ENCODE peak calls at places on chromosomes 2 and 18, in ten cellular contexts. P, J, B, K, W, I, D, E, V and O are unnamed samples. For H3K36me3, the result is how much of the 10 kb centered on the place peaks cover.

GRCh38 chr2:7035884-7036283 is 118.7 kb downstream of the RNF144A start:
- DNase-seq in B (no peak), V (no peak), J (no peak), I (no peak), K (no peak), W (no peak), P (no peak), E (no peak), D (peak), O (no peak)

GRCh38 chr2:9261231-9261883 is 54.7 kb downstream of the ASAP2 start:
- DNase-seq in W (no peak), V (no peak), J (no peak), D (peak), I (no peak), P (peak), E (peak), B (no peak), K (no peak), O (no peak)

GRCh38 chr2:170030040-170030439 is 147.9 kb upstream of the MYO3B start:
- DNase-seq in W (no peak), J (no peak), B (no peak), I (no peak), V (no peak), K (no peak), P (no peak), E (no peak), D (no peak), O (no peak)

GRCh38 chr2:31931916-31932315 is 78.9 kb downstream of the MEMO1 start:
- DNase-seq in W (no peak), I (no peak), B (no peak), D (no peak), V (no peak), K (no peak), P (no peak), J (no peak), E (no peak), O (no peak)

GRCh38 chr2:214196260-214196659 is 214.6 kb upstream of the VWC2L start:
- DNase-seq in J (no peak), W (no peak), K (no peak), D (no peak), E (no peak), I (no peak), V (no peak), P (no peak), B (no peak), O (no peak)

GRCh38 chr18:75800331-75800648 is 372.8 kb upstream of the SMIM21 start:
- DNase-seq in P (no peak), D (no peak), I (no peak), E (no peak), V (no peak), J (no peak), K (no peak), B (no peak), W (no peak), O (no peak)

GRCh38 chr2:197919487-197919886 is 115.1 kb downstream of the PLCL1 start:
- DNase-seq in I (no peak), V (no peak), P (no peak), E (no peak), D (no peak), K (no peak), W (no peak), J (no peak), B (no peak), O (no peak)

GRCh38 chr2:172270278-172271079 is 156.9 kb upstream of the ITGA6 start:
- DNase-seq in D (no peak), P (peak), E (no peak), I (peak), B (no peak), W (no peak), V (no peak), J (peak), K (no peak), O (peak)

GRCh38 chr2:217103752-217104540 is 244.1 kb upstream of the TNP1 start:
- DNase-seq in K (no peak), P (no peak), J (no peak), E (no peak), V (peak), W (no peak), B (no peak), I (no peak), D (no peak), O (no peak)

GRCh38 chr2:84461310-84461709 is 2.2 kb upstream of the SUCLG1 start:
- DNase-seq in P (no peak), I (no peak), E (no peak), W (no peak), D (no peak), V (no peak), B (no peak), J (no peak), K (no peak), O (no peak)

GRCh38 chr2:84458436-84459027 is 548 bp downstream of the SUCLG1 start:
- DNase-seq in D (peak), W (no peak), I (no peak), J (peak), V (no peak), B (peak), K (no peak), P (peak), E (peak), O (peak)

GRCh38 chr2:84454581-84454980 is 4.5 kb downstream of the SUCLG1 start:
- DNase-seq in J (no peak), B (no peak), P (no peak), K (no peak), E (no peak), W (no peak), D (no peak), V (no peak), I (no peak), O (no peak)

GRCh38 chr2:84459944-84460429 is 907 bp upstream of the SUCLG1 start:
- DNase-seq in V (no peak), W (no peak), P (no peak), B (no peak), J (no peak), E (no peak), D (no peak), K (no peak), I (no peak), O (no peak)

GRCh38 chr2:84459028-84459943 is at the start of gene SUCLG1:
- DNase-seq in V (peak), B (peak), W (peak), J (peak), P (peak), I (peak), K (peak), D (peak), E (peak), O (peak)
- TF ChIP-seq POLR2A in V (peak), B (peak), W (peak), J (peak), P (peak), I (no peak), K (peak), D (peak), E (no peak), O (peak)

GRCh38 chr18:45383228-45383627 is 232.0 kb upstream of the SLC14A2 start:
- DNase-seq in W (no peak), D (no peak), E (no peak), V (no peak), K (no peak), B (no peak), I (no peak), J (no peak), P (no peak), O (no peak)

GRCh38 chr18:45384137-45384998 is 230.9 kb upstream of the SLC14A2 start:
- DNase-seq in P (peak), E (peak), B (peak), W (no peak), K (peak), J (peak), I (peak), D (no peak), V (peak), O (peak)

GRCh38 chr18:45386256-45386655 is 229.0 kb upstream of the SLC14A2 start:
- DNase-seq in K (no peak), D (no peak), I (no peak), W (no peak), J (peak), V (no peak), E (no peak), P (peak), B (no peak), O (no peak)
- TF ChIP-seq CTCF in K (no peak), D (no peak), I (no peak), W (peak), J (peak), V (no peak), E (peak), P (peak), B (no peak), O (peak)

DNA sequence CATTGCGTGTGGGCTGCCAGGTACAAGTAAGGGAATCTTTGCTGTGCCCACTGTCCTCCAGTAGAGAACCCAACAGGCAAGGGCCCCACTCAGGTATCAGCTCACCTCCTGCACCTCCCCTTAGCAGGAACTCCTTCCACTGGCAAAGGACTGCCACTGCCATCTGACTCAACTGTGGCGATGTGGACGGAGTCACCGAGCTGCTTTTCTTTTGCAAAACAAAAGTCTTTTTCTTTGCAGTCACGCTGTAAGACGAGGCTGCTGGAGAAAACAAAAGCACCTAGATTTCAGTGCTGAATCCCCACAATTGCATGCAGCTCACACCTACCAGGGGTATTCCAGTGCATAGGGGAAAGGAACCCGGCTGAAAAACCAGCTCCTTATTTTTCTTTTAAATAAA is 7.9 kb downstream of the MTERF4 start:
- DNase-seq in E (no peak), B (no peak), D (no peak), J (no peak), W (no peak), P (no peak), I (no peak), V (no peak), K (no peak), O (no peak)
- H3K36me3 ChIP-seq in E (under half), B (half or more), D (half or more), J (under half), W (under half), P (under half), I (half or more), V (under half), K (under half), O (under half)

GRCh38 chr2:78681386-78681785 is 344.1 kb upstream of the REG3G start:
- DNase-seq in E (no peak), P (no peak), B (no peak), V (no peak), W (no peak), I (no peak), J (no peak), K (no peak), D (no peak), O (no peak)

GRCh38 chr2:78682781-78683180 is 342.7 kb upstream of the REG3G start:
- DNase-seq in B (no peak), V (no peak), D (no peak), J (no peak), P (no peak), I (no peak), W (no peak), K (no peak), E (no peak), O (no peak)

GRCh38 chr2:78677774-78678173 is 347.7 kb upstream of the REG3G start:
- DNase-seq in J (no peak), D (no peak), W (no peak), B (no peak), E (no peak), P (no peak), I (no peak), K (no peak), V (no peak), O (no peak)

GRCh38 chr2:78676921-78677696 is 348.4 kb upstream of the REG3G start:
- DNase-seq in D (no peak), W (no peak), I (no peak), P (no peak), B (no peak), K (no peak), V (no peak), E (no peak), J (no peak), O (no peak)
- TF ChIP-seq POLR2A in D (no peak), W (no peak), I (no peak), P (no peak), B (no peak), K (no peak), V (no peak), E (no peak), J (no peak), O (no peak)

GRCh38 chr2:127695491-127696472 is 5.5 kb upstream of the SFT2D3 start:
- DNase-seq in J (peak), V (peak), I (peak), W (no peak), B (peak), P (peak), K (no peak), E (peak), D (peak), O (peak)
- TF ChIP-seq CTCF in J (peak), V (peak), I (no peak), W (no peak), B (peak), P (peak), K (peak), E (peak), D (peak), O (peak)

GRCh38 chr2:88711897-88712296 is 20.4 kb downstream of the RPIA start:
- DNase-seq in B (no peak), J (no peak), W (no peak), P (no peak), K (no peak), I (no peak), V (no peak), D (no peak), E (no peak), O (no peak)

GRCh38 chr2:88711331-88711730 is 19.9 kb downstream of the RPIA start:
- DNase-seq in E (no peak), I (no peak), B (no peak), V (no peak), P (no peak), W (no peak), D (no peak), J (no peak), K (no peak), O (no peak)

GRCh38 chr2:88713408-88713807 is 21.9 kb downstream of the RPIA start:
- DNase-seq in J (no peak), D (no peak), E (no peak), B (no peak), K (no peak), I (no peak), W (no peak), P (no peak), V (no peak), O (no peak)

GRCh38 chr2:88709117-88709739 is 17.8 kb downstream of the RPIA start:
- DNase-seq in K (no peak), E (no peak), V (no peak), D (no peak), W (no peak), P (no peak), I (no peak), J (no peak), B (no peak), O (no peak)

GRCh38 chr2:88714667-88715066 is 23.2 kb downstream of the RPIA start:
- DNase-seq in I (no peak), P (no peak), B (no peak), W (no peak), V (no peak), D (no peak), J (no peak), E (no peak), K (no peak), O (no peak)
- H3K36me3 ChIP-seq in I (under half), P (under half), B (under half), W (under half), V (under half), D (under half), J (under half), E (under half), K (under half), O (under half)

GRCh38 chr18:24014062-24014985 is at the start of gene TTC39C:
- DNase-seq in E (peak), V (peak), B (peak), J (peak), K (peak), W (peak), P (peak), I (peak), D (peak), O (peak)

GRCh38 chr18:24016643-24017042 is 2.1 kb downstream of the TTC39C start:
- DNase-seq in D (no peak), W (no peak), V (peak), P (no peak), E (no peak), J (no peak), B (no peak), K (no peak), I (no peak), O (no peak)

GRCh38 chr18:24015897-24016631 is 1.5 kb downstream of the TTC39C start:
- DNase-seq in I (no peak), E (no peak), B (no peak), W (no peak), K (no peak), D (no peak), J (no peak), V (no peak), P (no peak), O (no peak)

GRCh38 chr18:24013061-24013460 is 1.5 kb upstream of the TTC39C start:
- DNase-seq in D (no peak), B (no peak), W (no peak), K (no peak), V (no peak), E (no peak), P (no peak), I (no peak), J (no peak), O (no peak)

GRCh38 chr18:24014986-24015896 is 687 bp downstream of the TTC39C start:
- DNase-seq in E (peak), D (peak), K (peak), V (no peak), P (peak), B (peak), W (no peak), I (peak), J (peak), O (peak)
- TF ChIP-seq POLR2A in E (no peak), D (peak), K (peak), V (peak), P (peak), B (no peak), W (peak), I (no peak), J (peak), O (no peak)

GRCh38 chr2:212147921-212148513 is 390.6 kb downstream of the ERBB4 start:
- DNase-seq in P (no peak), B (no peak), K (no peak), D (no peak), J (no peak), V (no peak), I (no peak), W (no peak), E (no peak), O (no peak)
- TF ChIP-seq CTCF in P (peak), B (peak), K (peak), D (peak), J (peak), V (peak), I (no peak), W (no peak), E (peak), O (peak)